ENCODE peak calls at places on chromosomes 3 and 15, in seven cellular contexts. U is tibial nerve, V is PC-9, B is psoas muscle, J is DND-41, P is ovary, T is endodermal cell. O is an unnamed sample. For H3K4me1, the result is how much of the 10 kb centered on the place peaks cover.

GRCh38 chr15:70421197-70421482 is 323.4 kb upstream of the TLE3 start:
- DNase-seq in U (no peak), V (no peak), B (no peak), J (no peak), P (no peak), T (no peak), O (no peak)

GRCh38 chr15:70351941-70352774 is 254.4 kb upstream of the TLE3 start:
- DNase-seq in U (no peak), V (no peak), B (no peak), J (no peak), P (no peak), T (peak), O (no peak)

GRCh38 chr3:46213201-46213600 is 5.1 kb upstream of the CCR1 start:
- DNase-seq in U (no peak), V (no peak), B (no peak), J (peak), P (no peak), T (no peak), O (no peak)

GRCh38 chr15:54580643-54581042 is 602.4 kb downstream of the UNC13C start:
- DNase-seq in U (no peak), V (no peak), B (no peak), J (no peak), P (no peak), T (no peak), O (no peak)

GRCh38 chr15:60002528-60003218 is 1.4 kb upstream of the FOXB1 start:
- DNase-seq in U (no peak), V (no peak), B (no peak), J (no peak), P (no peak), T (peak), O (no peak)

GRCh38 chr3:141370065-141370533 is 1.8 kb downstream of the ZBTB38 start:
- DNase-seq in U (no peak), V (peak), B (no peak), J (peak), P (peak), T (peak), O (no peak)

GRCh38 chr15:54305138-54305537 is 326.9 kb downstream of the UNC13C start:
- DNase-seq in U (no peak), V (no peak), B (no peak), J (no peak), P (no peak), T (no peak), O (no peak)

GRCh38 chr15:87604857-87605446 is 651.6 kb downstream of the NTRK3 start:
- DNase-seq in U (no peak), V (no peak), B (no peak), J (no peak), P (no peak), T (peak), O (no peak)

GRCh38 chr3:167057586-167057985 is 322.5 kb downstream of the ZBBX start:
- DNase-seq in U (no peak), V (no peak), B (no peak), J (no peak), P (no peak), T (no peak), O (no peak)

GRCh38 chr3:136994772-136995516 is 37.2 kb downstream of the IL20RB start:
- DNase-seq in U (peak), V (peak), B (peak), J (no peak), P (peak), T (no peak), O (peak)

GRCh38 chr3:94513600-94513999 is 450.7 kb downstream of the NSUN3 start:
- DNase-seq in U (no peak), V (no peak), B (no peak), J (no peak), P (no peak), T (no peak), O (no peak)

GRCh38 chr3:156389151-156389760 is 165.7 kb downstream of the SSR3 start:
- DNase-seq in U (no peak), V (no peak), B (no peak), J (no peak), P (no peak), T (no peak), O (peak)

GRCh38 chr3:33826688-33827087 is 28.3 kb downstream of the PDCD6IP start:
- DNase-seq in U (no peak), V (no peak), B (no peak), J (no peak), P (no peak), T (no peak), O (no peak)

GRCh38 chr3:160538906-160539305 is 26.5 kb downstream of the KPNA4 start:
- DNase-seq in U (no peak), V (no peak), B (no peak), J (no peak), P (no peak), T (no peak), O (no peak)

GRCh38 chr3:113794526-113794925 is 44.1 kb upstream of the GRAMD1C start:
- DNase-seq in U (no peak), V (no peak), B (no peak), J (no peak), P (no peak), T (no peak), O (no peak)

GRCh38 chr15:93543093-93543492 is 454.1 kb upstream of the RGMA start:
- DNase-seq in U (no peak), V (no peak), B (no peak), J (no peak), P (no peak), T (no peak), O (no peak)

GRCh38 chr15:65793813-65794104 is 1.7 kb upstream of the DENND4A start:
- DNase-seq in U (no peak), V (no peak), B (no peak), J (no peak), P (no peak), T (no peak), O (no peak)

GRCh38 chr3:78497025-78497424 is 1270.8 kb downstream of the ROBO1 start:
- DNase-seq in U (no peak), V (no peak), B (no peak), J (no peak), P (no peak), T (no peak), O (no peak)

GRCh38 chr3:78427303-78427702 is 1340.5 kb downstream of the ROBO1 start:
- DNase-seq in U (no peak), V (no peak), B (no peak), J (no peak), P (no peak), T (no peak), O (no peak)

GRCh38 chr15:37921527-37922385 is 12.7 kb upstream of the TMCO5A start:
- DNase-seq in U (no peak), V (peak), B (no peak), J (no peak), P (no peak), T (no peak), O (no peak)

GRCh38 chr15:47505712-47506542 is 211.4 kb upstream of the SEMA6D start:
- DNase-seq in U (no peak), V (no peak), B (no peak), J (no peak), P (no peak), T (no peak), O (no peak)

GRCh38 chr15:57542505-57542817 is 49.2 kb upstream of the MYZAP start:
- DNase-seq in U (no peak), V (no peak), B (no peak), J (no peak), P (no peak), T (no peak), O (no peak)

GRCh38 chr3:56415672-56416071 is 52.6 kb downstream of the ERC2 start:
- DNase-seq in U (no peak), V (no peak), B (no peak), J (no peak), P (no peak), T (no peak), O (no peak)

GRCh38 chr15:48005921-48006541 is 114.8 kb upstream of the SLC24A5 start:
- DNase-seq in U (peak), V (no peak), B (no peak), J (no peak), P (peak), T (peak), O (no peak)

GRCh38 chr3:124707667-124708066 is 22.6 kb upstream of the UMPS start:
- DNase-seq in U (no peak), V (no peak), B (no peak), J (no peak), P (no peak), T (peak), O (no peak)

GRCh38 chr3:133753107-133753778 is 7.0 kb downstream of the TF start:
- DNase-seq in U (no peak), V (no peak), B (no peak), J (no peak), P (no peak), T (no peak), O (no peak)

GRCh38 chr3:43249405-43249804 is 36.9 kb upstream of the SNRK start:
- DNase-seq in U (no peak), V (no peak), B (no peak), J (no peak), P (no peak), T (no peak), O (no peak)

GRCh38 chr3:120661963-120662347 is 20.1 kb downstream of the HGD start:
- DNase-seq in U (no peak), V (no peak), B (no peak), J (no peak), P (no peak), T (no peak), O (no peak)

GRCh38 chr3:123483146-123483545 is 34.3 kb upstream of the ADCY5 start:
- DNase-seq in U (no peak), V (no peak), B (no peak), J (no peak), P (no peak), T (no peak), O (no peak)

GRCh38 chr15:91039996-91040395 is 17.6 kb upstream of the VPS33B start:
- DNase-seq in U (no peak), V (no peak), B (no peak), J (no peak), P (no peak), T (no peak), O (no peak)

GRCh38 chr3:109927161-109927560 is 589.8 kb upstream of the DPPA4 start:
- DNase-seq in U (no peak), V (peak), B (no peak), J (no peak), P (no peak), T (no peak), O (no peak)

GRCh38 chr3:42275217-42275616 is 9.2 kb upstream of the CCK start:
- DNase-seq in U (no peak), V (no peak), B (no peak), J (no peak), P (no peak), T (no peak), O (no peak)

GRCh38 chr15:66827039-66827697 is 125.1 kb downstream of the SMAD6 start:
- DNase-seq in U (no peak), V (no peak), B (no peak), J (no peak), P (no peak), T (peak), O (no peak)

GRCh38 chr3:195752538-195753331 is 32.0 kb downstream of the MUC20 start:
- DNase-seq in U (no peak), V (peak), B (no peak), J (peak), P (no peak), T (no peak), O (no peak)

GRCh38 chr3:111963424-111963823 is 15.4 kb upstream of the ABHD10 start:
- DNase-seq in U (no peak), V (peak), B (no peak), J (no peak), P (no peak), T (no peak), O (no peak)

GRCh38 chr15:80066912-80067311 is 7.4 kb downstream of the ZFAND6 start:
- DNase-seq in U (no peak), V (no peak), B (no peak), J (no peak), P (no peak), T (no peak), O (no peak)
- H3K4me1 ChIP-seq in U (half or more), V (under half), B (under half), J (under half), P (under half), T (under half), O (half or more)

GRCh38 chr3:170690133-170690981 is 104.5 kb upstream of the SLC7A14 start:
- DNase-seq in U (peak), V (no peak), B (peak), J (peak), P (peak), T (peak), O (peak)

GRCh38 chr3:170692720-170693119 is 106.8 kb upstream of the SLC7A14 start:
- DNase-seq in U (no peak), V (peak), B (no peak), J (no peak), P (no peak), T (no peak), O (no peak)

GRCh38 chr3:170689218-170689874 is 103.5 kb upstream of the SLC7A14 start:
- DNase-seq in U (no peak), V (peak), B (peak), J (no peak), P (no peak), T (peak), O (no peak)
- H3K27ac ChIP-seq in U (no peak), V (peak), B (peak), J (no peak), P (no peak), T (no peak), O (no peak)

GRCh38 chr3:61683409-61684261 is 122.3 kb downstream of the PTPRG start:
- DNase-seq in U (no peak), V (no peak), B (no peak), J (no peak), P (no peak), T (no peak), O (no peak)

GRCh38 chr3:61686228-61686648 is 124.9 kb downstream of the PTPRG start:
- DNase-seq in U (no peak), V (no peak), B (no peak), J (no peak), P (no peak), T (no peak), O (no peak)

GRCh38 chr3:61682671-61683408 is 121.5 kb downstream of the PTPRG start:
- DNase-seq in U (no peak), V (peak), B (no peak), J (no peak), P (no peak), T (no peak), O (no peak)

GRCh38 chr3:61685755-61686154 is 124.4 kb downstream of the PTPRG start:
- DNase-seq in U (no peak), V (no peak), B (no peak), J (no peak), P (no peak), T (no peak), O (no peak)

DNA sequence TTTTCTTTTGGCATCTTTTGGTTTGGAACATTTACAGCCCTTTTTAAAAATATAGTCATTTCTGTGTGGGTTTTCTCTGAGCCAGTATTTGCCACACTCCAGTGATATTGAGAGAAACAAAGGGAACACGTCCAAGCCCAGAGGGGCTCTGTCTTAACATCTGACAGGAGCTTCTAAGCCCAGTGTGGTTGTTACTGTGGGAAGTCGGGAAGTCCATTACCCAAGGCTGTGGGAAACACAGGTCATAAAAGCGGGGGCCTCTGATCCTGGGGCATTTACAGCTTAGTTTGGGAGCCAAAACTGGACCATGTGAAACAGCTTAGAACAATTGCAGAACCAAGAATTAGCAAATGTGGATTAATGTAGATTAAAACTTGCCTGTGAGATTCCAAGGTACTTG is 123.0 kb downstream of the PTPRG start:
- DNase-seq in U (no peak), V (no peak), B (no peak), J (no peak), P (no peak), T (no peak), O (no peak)
- H3K4me1 ChIP-seq in U (under half), V (under half), B (under half), J (under half), P (under half), T (under half), O (half or more)

GRCh38 chr15:39851505-39852082 is 68.5 kb downstream of the GPR176 start:
- DNase-seq in U (no peak), V (no peak), B (no peak), J (no peak), P (no peak), T (no peak), O (no peak)
- H3K27ac ChIP-seq in U (no peak), V (no peak), B (no peak), J (no peak), P (no peak), T (peak), O (no peak)

DNA sequence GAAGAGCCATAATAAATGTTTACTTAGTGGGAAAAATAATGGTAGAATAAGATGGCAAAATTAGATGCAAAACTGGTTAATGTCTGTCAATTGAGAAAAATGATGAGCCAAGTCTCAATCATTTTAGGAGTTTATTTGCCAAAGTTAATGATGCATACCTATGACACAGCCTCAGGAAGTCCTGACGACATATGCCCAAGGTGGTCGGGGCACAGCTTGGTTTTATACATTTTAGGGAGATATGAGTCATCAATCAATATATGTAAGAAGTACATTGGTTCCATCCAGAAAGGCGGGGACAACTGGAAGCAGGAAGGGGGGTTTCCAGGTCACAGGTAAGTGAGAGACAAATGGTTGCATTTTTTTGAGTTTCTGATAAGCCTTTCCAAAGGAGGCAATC is 31.5 kb downstream of the CLEC3B start:
- DNase-seq in U (no peak), V (peak), B (no peak), J (no peak), P (no peak), T (no peak), O (no peak)
- H3K4me1 ChIP-seq in U (half or more), V (half or more), B (under half), J (under half), P (under half), T (under half), O (under half)

GRCh38 chr3:126279853-126280252 is 77.4 kb downstream of the KLF15 start:
- DNase-seq in U (no peak), V (no peak), B (no peak), J (no peak), P (no peak), T (no peak), O (no peak)

GRCh38 chr3:126277629-126278378 is 79.4 kb downstream of the KLF15 start:
- DNase-seq in U (no peak), V (no peak), B (no peak), J (no peak), P (no peak), T (peak), O (no peak)

GRCh38 chr3:126270145-126270811 is 86.9 kb downstream of the KLF15 start:
- DNase-seq in U (peak), V (no peak), B (peak), J (no peak), P (peak), T (no peak), O (peak)

GRCh38 chr3:126269360-126269759 is 87.8 kb downstream of the KLF15 start:
- DNase-seq in U (no peak), V (no peak), B (no peak), J (no peak), P (no peak), T (no peak), O (no peak)

DNA sequence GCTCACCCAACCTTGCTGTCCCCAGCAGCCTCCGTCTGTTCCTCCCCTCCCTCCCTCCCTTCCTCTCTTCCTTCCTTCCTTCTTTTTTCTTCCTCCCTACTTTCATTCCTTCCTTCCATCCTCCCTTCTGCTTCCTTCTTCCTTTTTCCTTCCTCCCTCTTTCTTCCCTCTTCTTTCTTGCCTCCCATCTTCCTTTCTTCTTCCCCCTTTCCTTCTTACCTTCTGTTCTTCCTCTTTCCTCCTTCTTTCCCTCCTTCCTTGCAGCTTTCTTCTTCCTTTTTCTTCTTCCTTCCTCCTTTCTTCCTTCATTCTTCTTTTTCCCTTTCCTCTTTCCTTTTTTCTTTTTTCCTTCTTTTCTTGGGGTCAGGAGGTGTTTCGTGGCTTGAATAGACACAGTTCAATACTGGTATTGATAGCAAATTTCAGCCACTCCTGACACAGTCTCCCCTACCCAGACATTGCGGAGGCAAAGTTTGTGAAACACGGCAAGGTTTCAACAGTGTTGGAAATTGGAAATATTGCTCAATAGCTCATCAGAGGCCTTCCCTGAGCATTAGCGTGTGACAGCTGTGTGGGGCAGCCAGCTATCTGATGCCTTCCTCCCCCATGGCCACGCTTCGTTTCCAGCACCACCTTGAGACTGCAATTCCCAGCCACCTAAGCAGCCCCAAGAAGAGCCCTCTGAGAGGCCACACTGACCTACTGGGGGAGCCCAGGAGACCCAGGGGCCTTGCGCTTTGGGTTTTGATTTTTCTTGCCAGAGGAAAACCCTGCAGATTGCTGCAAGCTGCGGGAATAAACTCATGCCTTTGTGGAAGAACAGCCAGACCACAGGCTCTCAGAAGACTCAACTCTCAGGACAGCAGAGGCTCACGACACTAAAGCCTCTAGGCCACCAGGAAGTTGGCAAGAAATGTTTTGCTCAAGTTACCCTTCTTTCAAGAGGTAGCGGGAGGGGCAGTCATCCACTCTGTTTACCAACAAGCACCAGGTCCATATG is 82.2 kb downstream of the KLF15 start:
- DNase-seq in U (no peak), V (no peak), B (no peak), J (no peak), P (no peak), T (no peak), O (no peak)
- H3K27ac ChIP-seq in U (no peak), V (no peak), B (no peak), J (no peak), P (no peak), T (no peak), O (no peak)

O was measured in left ventricle myocardium inferior.